ENCODE peak calls at places on chromosome 16, in five cellular contexts. A is heart right ventricle, I is pancreas, F is lower lobe of right lung, V is GM12878. B is an unnamed sample. For H3K4me1, the result is how much of the 10 kb centered on the place peaks cover.

GRCh38 chr16:49354991-49355390 is 18.6 kb upstream of the C16orf78 start:
- ATAC-seq in A (no peak), I (no peak), F (no peak), V (no peak), B (no peak)

GRCh38 chr16:88073201-88073721 is 122.0 kb downstream of the BANP start:
- ATAC-seq in A (no peak), V (no peak), I (no peak), F (no peak), B (no peak)

GRCh38 chr16:71557299-71557698 is 19.6 kb downstream of the TAT start:
- ATAC-seq in V (no peak), I (no peak), A (no peak), F (no peak), B (no peak)

GRCh38 chr16:79076039-79076767 is 524.3 kb downstream of the MAF start:
- ATAC-seq in V (no peak), A (no peak), F (no peak), I (no peak), B (no peak)

GRCh38 chr16:29021471-29021870 is 36.6 kb downstream of the LAT start:
- ATAC-seq in F (no peak), V (no peak), A (no peak), I (no peak), B (no peak)

GRCh38 chr16:71666928-71667707 is 41.1 kb downstream of the MARVELD3 start:
- ATAC-seq in F (no peak), A (no peak), V (no peak), I (peak), B (no peak)

GRCh38 chr16:81796035-81796434 is 16.9 kb downstream of the PLCG2 start:
- ATAC-seq in F (peak), A (no peak), I (no peak), V (peak), B (no peak)

GRCh38 chr16:630024-630814 is 566 bp upstream of the WFIKKN1 start:
- ATAC-seq in F (no peak), I (peak), V (no peak), A (no peak), B (no peak)

GRCh38 chr16:49688298-49688697 is 167.6 kb downstream of the ZNF423 start:
- ATAC-seq in V (no peak), I (no peak), F (no peak), A (no peak), B (no peak)

GRCh38 chr16:30659507-30660423 is 1.5 kb downstream of the FBRS start:
- ATAC-seq in A (no peak), F (no peak), I (no peak), V (peak), B (no peak)

GRCh38 chr16:17134586-17134985 is 336.2 kb downstream of the XYLT1 start:
- ATAC-seq in A (no peak), V (peak), F (no peak), I (no peak), B (no peak)

GRCh38 chr16:21023509-21024202 is 123.1 kb downstream of the LYRM1 start:
- ATAC-seq in A (peak), I (no peak), V (no peak), F (no peak), B (no peak)

GRCh38 chr16:54657709-54658102 is 273.0 kb upstream of the IRX5 start:
- ATAC-seq in A (no peak), F (no peak), I (peak), V (no peak), B (no peak)

GRCh38 chr16:17204248-17205043 is 266.3 kb downstream of the XYLT1 start:
- ATAC-seq in I (peak), V (no peak), A (peak), F (no peak), B (no peak)

GRCh38 chr16:84603115-84603816 is 14.6 kb downstream of the COTL1 start:
- ATAC-seq in I (peak), A (peak), V (peak), F (peak), B (peak)

GRCh38 chr16:69669577-69669976 is 56.8 kb downstream of the NQO1 start:
- ATAC-seq in V (no peak), F (no peak), I (peak), A (no peak), B (no peak)

GRCh38 chr16:27228621-27229501 is 25.5 kb downstream of the KDM8 start:
- ATAC-seq in F (peak), V (no peak), I (peak), A (peak), B (peak)

GRCh38 chr16:31190061-31190460 is 10.1 kb downstream of the FUS start:
- ATAC-seq in A (no peak), F (no peak), V (no peak), I (no peak), B (no peak)

GRCh38 chr16:13795131-13795530 is 124.8 kb upstream of the ERCC4 start:
- ATAC-seq in A (peak), V (no peak), I (no peak), F (no peak), B (no peak)

GRCh38 chr16:22631264-22631663 is 120.6 kb downstream of the NPIPB5 start:
- ATAC-seq in A (no peak), I (no peak), V (no peak), F (no peak), B (no peak)

GRCh38 chr16:27894441-27894840 is 169.1 kb downstream of the GSG1L start:
- ATAC-seq in V (no peak), A (no peak), I (no peak), F (no peak), B (no peak)

GRCh38 chr16:87551487-87551886 is 50.8 kb upstream of the JPH3 start:
- ATAC-seq in F (no peak), I (no peak), V (no peak), A (no peak), B (no peak)

GRCh38 chr16:82796047-82796446 is 169.3 kb downstream of the CDH13 start:
- ATAC-seq in I (no peak), F (no peak), V (no peak), A (no peak), B (no peak)

GRCh38 chr16:18013863-18014262 is 322.7 kb downstream of the NPIPA8 start:
- ATAC-seq in I (no peak), F (no peak), A (no peak), V (peak), B (no peak)

GRCh38 chr16:85261657-85262557 is 149.6 kb upstream of the CIBAR2 start:
- ATAC-seq in A (no peak), V (no peak), I (no peak), F (no peak), B (no peak)

GRCh38 chr16:28309811-28310311 is 17.5 kb downstream of the SBK1 start:
- ATAC-seq in F (peak), A (peak), V (peak), I (no peak), B (no peak)

GRCh38 chr16:83561876-83562275 is 245.9 kb upstream of the HSBP1 start:
- ATAC-seq in I (no peak), V (no peak), F (no peak), A (no peak), B (no peak)

GRCh38 chr16:49608801-49609200 is 235.2 kb downstream of the C16orf78 start:
- ATAC-seq in I (no peak), A (peak), V (peak), F (no peak), B (peak)

GRCh38 chr16:48430890-48431289 is 45.7 kb upstream of the SIAH1 start:
- ATAC-seq in A (no peak), F (no peak), V (peak), I (no peak), B (no peak)

GRCh38 chr16:10868089-10868488 is 8.9 kb upstream of the CIITA start:
- ATAC-seq in A (no peak), F (no peak), V (no peak), I (no peak), B (no peak)

GRCh38 chr16:10866196-10866976 is 10.6 kb upstream of the CIITA start:
- ATAC-seq in A (peak), V (no peak), F (no peak), I (no peak), B (no peak)

GRCh38 chr16:10870137-10870776 is 6.7 kb upstream of the CIITA start:
- ATAC-seq in V (peak), F (no peak), I (no peak), A (no peak), B (no peak)

GRCh38 chr16:10868562-10869469 is 8.2 kb upstream of the CIITA start:
- ATAC-seq in I (peak), F (peak), V (peak), A (peak), B (peak)

DNA sequence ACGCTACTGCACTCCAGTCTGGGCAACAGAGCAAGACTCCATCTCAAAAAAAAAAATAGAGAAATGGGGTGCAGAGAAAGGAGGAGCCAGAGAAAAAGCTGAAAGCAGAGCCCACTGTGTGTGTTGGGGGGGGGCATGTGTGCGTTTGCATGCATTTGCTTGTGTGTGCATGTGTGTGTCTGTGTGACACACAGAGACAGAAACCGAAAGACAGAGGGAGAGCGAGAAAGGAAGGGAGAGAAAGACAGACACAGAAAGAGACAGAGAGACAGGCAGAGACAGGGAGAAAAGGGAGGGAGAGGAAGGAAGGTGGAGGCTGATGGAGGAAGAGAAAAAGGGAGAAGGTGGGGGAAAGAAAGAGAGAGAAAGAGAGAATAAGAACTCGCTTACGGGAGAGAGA is 9.8 kb upstream of the CIITA start:
- ATAC-seq in A (no peak), V (no peak), F (no peak), I (no peak), B (no peak)
- H3K4me1 ChIP-seq in A (under half), V (half or more), F (half or more), I (under half), B (under half)

GRCh38 chr16:51152691-51153261 is 1.7 kb upstream of the SALL1 start:
- ATAC-seq in F (no peak), A (no peak), V (no peak), I (peak), B (no peak)
- H3K4me3 ChIP-seq in F (peak), A (peak), V (no peak), I (peak), B (peak)

GRCh38 chr16:75647492-75648264 is at the start of the genes KARS1 and TERF2IP:
- ATAC-seq in V (peak), I (peak), F (peak), A (peak), B (peak)
- H3K4me1 ChIP-seq in V (under half), I (under half), F (half or more), A (under half), B (under half)

GRCh38 chr16:57013268-57013667 is 23.9 kb downstream of the NLRC5 start:
- ATAC-seq in A (no peak), F (no peak), I (no peak), V (no peak), B (no peak)

GRCh38 chr16:57016301-57016700 is 26.9 kb downstream of the NLRC5 start:
- ATAC-seq in V (no peak), F (no peak), I (no peak), A (no peak), B (no peak)

GRCh38 chr16:57012353-57012752 is 23.0 kb downstream of the NLRC5 start:
- ATAC-seq in A (no peak), I (no peak), V (no peak), F (no peak), B (no peak)

GRCh38 chr16:57016831-57017230 is 27.5 kb downstream of the NLRC5 start:
- ATAC-seq in F (no peak), I (no peak), V (no peak), A (no peak), B (no peak)

DNA sequence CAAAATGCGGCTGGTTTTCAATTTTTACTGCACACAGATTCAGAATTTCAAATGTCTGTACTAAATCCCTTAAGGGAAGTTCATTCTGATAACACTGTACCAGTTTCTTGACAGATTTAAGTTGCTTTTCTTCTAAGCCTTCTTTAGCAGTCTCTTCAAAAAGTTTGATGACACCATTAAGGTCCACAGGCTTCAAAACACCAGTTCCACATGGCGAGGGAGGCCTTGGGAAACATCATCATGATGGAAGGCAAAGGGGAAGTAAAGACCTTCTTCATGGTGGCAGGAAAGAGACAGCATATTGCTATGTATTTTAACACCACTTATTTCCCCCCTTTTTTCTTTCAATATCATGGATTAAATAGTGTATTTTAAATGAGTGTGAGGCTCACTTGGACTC is 24.5 kb downstream of the NLRC5 start:
- ATAC-seq in V (peak), F (no peak), A (no peak), I (no peak), B (no peak)
- H3K4me3 ChIP-seq in V (peak), F (no peak), A (no peak), I (no peak), B (no peak)

GRCh38 chr16:25052161-25052511 is 37.0 kb upstream of the ARHGAP17 start:
- ATAC-seq in F (no peak), V (peak), I (peak), A (peak), B (no peak)

GRCh38 chr16:25045696-25046381 is 30.7 kb upstream of the ARHGAP17 start:
- ATAC-seq in A (no peak), V (no peak), F (no peak), I (no peak), B (no peak)

GRCh38 chr16:25052530-25052929 is 37.4 kb upstream of the ARHGAP17 start:
- ATAC-seq in F (no peak), V (no peak), I (peak), A (peak), B (no peak)

GRCh38 chr16:25051446-25052160 is 36.4 kb upstream of the ARHGAP17 start:
- ATAC-seq in I (peak), A (peak), V (peak), F (no peak), B (no peak)

DNA sequence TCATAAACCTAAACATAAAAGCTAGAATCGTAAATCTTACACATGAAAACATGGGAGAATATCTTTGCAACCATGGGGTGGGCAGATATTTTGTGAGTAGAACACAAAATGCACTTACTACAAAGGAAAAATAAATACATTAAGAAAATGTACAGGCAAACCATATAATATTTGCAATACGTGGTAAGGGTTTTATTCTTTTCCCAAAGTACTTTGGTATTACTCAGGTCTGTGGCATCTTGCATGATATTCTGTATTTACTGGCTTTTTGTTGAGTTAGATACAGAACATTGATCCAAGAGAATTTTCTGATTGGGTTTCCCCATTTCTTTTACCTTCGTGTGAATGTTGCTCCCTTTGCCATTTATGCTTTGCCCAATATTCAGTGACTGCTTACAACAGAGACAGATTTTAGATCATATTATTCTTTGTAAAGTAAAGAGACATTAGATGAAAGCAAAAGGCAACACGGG is 33.0 kb upstream of the ARHGAP17 start:
- ATAC-seq in A (no peak), I (no peak), V (no peak), F (no peak), B (no peak)
- H3K4me1 ChIP-seq in A (under half), I (under half), V (half or more), F (under half), B (under half)

DNA sequence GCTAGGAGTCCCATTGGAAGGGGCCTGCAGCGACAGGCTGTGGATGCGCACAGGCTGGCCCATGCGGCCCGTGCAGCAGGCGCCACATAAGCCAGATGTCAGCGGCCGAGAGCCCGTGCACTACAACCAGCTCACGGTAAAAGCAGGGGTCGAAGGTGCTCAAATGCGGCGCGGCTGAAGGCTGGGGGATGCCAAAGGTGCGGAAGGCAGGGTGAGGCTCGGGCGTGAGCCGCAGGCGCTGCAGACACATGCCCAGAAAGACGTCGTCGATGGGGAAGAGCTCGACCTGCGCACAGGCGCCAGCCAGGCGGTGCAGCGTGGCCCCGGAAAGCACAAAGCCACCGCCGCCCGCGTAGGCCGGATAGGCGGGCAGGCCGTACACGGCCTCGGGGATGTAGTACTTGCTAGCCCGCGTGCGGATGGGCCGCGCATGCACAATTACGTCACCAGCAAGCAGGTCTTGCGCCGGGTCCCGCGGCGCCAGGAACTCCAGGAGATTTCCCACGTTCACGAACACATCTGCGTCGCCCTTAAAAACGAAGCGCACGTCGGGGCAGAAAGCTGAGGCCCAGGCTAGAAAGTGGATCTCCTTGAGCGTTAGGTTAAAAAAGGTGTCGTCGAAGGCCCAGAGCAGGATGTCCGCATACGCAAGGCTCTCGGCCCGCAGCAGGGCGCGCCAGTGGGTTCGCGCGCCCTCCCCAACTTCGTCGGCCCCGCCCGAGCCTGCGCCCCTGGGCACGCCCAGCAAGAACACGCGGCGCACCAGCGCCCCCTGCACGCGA is 1.3 kb downstream of the B3GNT9 start:
- ATAC-seq in V (no peak), F (no peak), I (no peak), A (no peak), B (no peak)
- H3K4me3 ChIP-seq in V (no peak), F (peak), I (no peak), A (no peak), B (peak)